ENCODE peak calls at places on chromosomes 12 and 14, in ten cellular contexts. G is G401; I is skeletal muscle cell; X is activated CD4-positive, alpha-beta T cell treated with anti-CD3 and anti-CD28 coated beads for 36 hours; F is heart right ventricle; E is mucosa of gallbladder; P is midbrain; T is NCI-H187 treated with DMSO at 0.1 percent for 48 hours; A is ELR; Q is mucosa of descending colon. L is an unnamed sample.

GRCh38 chr14:94127330-94127729 is 2.1 kb downstream of the IFI27L2 start:
- DNase-seq in Q (no peak), I (no peak), E (no peak), P (no peak), X (no peak), F (no peak), A (no peak), G (no peak), T (no peak), L (no peak)

GRCh38 chr12:39441963-39442894 is 691 bp downstream of the KIF21A start:
- DNase-seq in X (peak), F (peak), Q (no peak), E (peak), G (peak), I (no peak), P (peak), T (no peak), A (peak), L (peak)

GRCh38 chr14:57943038-57943437 is 77.1 kb upstream of the SLC35F4 start:
- DNase-seq in E (no peak), F (no peak), I (no peak), P (no peak), X (no peak), A (no peak), Q (no peak), G (no peak), T (no peak), L (no peak)

GRCh38 chr12:8870591-8870990 is 43.7 kb upstream of the PHC1 start:
- DNase-seq in F (no peak), E (no peak), P (no peak), Q (no peak), I (no peak), T (no peak), G (peak), X (no peak), A (no peak), L (no peak)

GRCh38 chr12:56311003-56311402 is 4.8 kb downstream of the CNPY2 start:
- DNase-seq in G (no peak), Q (no peak), E (no peak), T (no peak), P (no peak), F (no peak), I (no peak), X (no peak), A (no peak), L (no peak)

GRCh38 chr12:67624355-67624754 is 24.2 kb upstream of the DYRK2 start:
- DNase-seq in X (no peak), I (no peak), G (no peak), T (no peak), A (no peak), Q (no peak), F (no peak), E (no peak), P (no peak), L (no peak)

GRCh38 chr14:60003991-60004390 is 84.0 kb downstream of the LRRC9 start:
- DNase-seq in I (no peak), G (no peak), E (no peak), A (no peak), X (no peak), T (no peak), F (no peak), Q (no peak), P (no peak), L (no peak)

GRCh38 chr12:58575281-58575680 is 345.0 kb downstream of the LRIG3 start:
- DNase-seq in F (no peak), I (peak), T (no peak), G (no peak), A (peak), E (peak), P (no peak), Q (no peak), X (no peak), L (no peak)

GRCh38 chr12:112842441-112842840 is 50.9 kb downstream of the RPH3A start:
- DNase-seq in A (no peak), I (no peak), X (no peak), P (no peak), Q (no peak), T (no peak), F (no peak), G (no peak), E (no peak), L (no peak)

GRCh38 chr12:93526786-93527428 is 45.6 kb upstream of the SOCS2 start:
- DNase-seq in P (no peak), E (no peak), G (no peak), Q (no peak), A (peak), T (no peak), X (no peak), F (no peak), I (peak), L (peak)

GRCh38 chr12:53343449-53343848 is 7.3 kb upstream of the SP7 start:
- DNase-seq in F (no peak), I (no peak), Q (no peak), X (no peak), E (no peak), T (no peak), G (no peak), P (no peak), A (no peak), L (no peak)

GRCh38 chr12:3127832-3128231 is 50.7 kb downstream of the TSPAN9 start:
- DNase-seq in G (no peak), X (no peak), Q (no peak), F (no peak), A (peak), I (no peak), E (no peak), P (no peak), T (no peak), L (no peak)

L was measured in mesendoderm.